ENCODE peak calls at places on chromosome 15, in five cellular contexts. One of them, this sample, is unnamed.

GRCh38 chr15:68028808-68029207 is 25.3 kb upstream of the PIAS1 start:
- DNase-seq in B cell: no peak
- DNase-seq in HFFc6: no peak
- DNase-seq in heart left ventricle: no peak
- DNase-seq in mesothelial cell of epicardium: no peak
- DNase-seq in this sample: no peak

GRCh38 chr15:51327081-51327480 is 11.3 kb downstream of the CYP19A1 start:
- DNase-seq in B cell: no peak
- DNase-seq in HFFc6: no peak
- DNase-seq in heart left ventricle: no peak
- DNase-seq in mesothelial cell of epicardium: no peak
- DNase-seq in this sample: no peak

GRCh38 chr15:100036030-100036429 is 302.8 kb upstream of the LYSMD4 start:
- DNase-seq in B cell: no peak
- DNase-seq in HFFc6: no peak
- DNase-seq in heart left ventricle: no peak
- DNase-seq in mesothelial cell of epicardium: no peak
- DNase-seq in this sample: no peak

GRCh38 chr15:75362642-75363249 is 5.7 kb downstream of the MAN2C1 start:
- DNase-seq in B cell: no peak
- DNase-seq in HFFc6: no peak
- DNase-seq in heart left ventricle: no peak
- DNase-seq in mesothelial cell of epicardium: no peak
- DNase-seq in this sample: no peak

GRCh38 chr15:50884583-50884982 is 23.9 kb upstream of the AP4E1 start:
- DNase-seq in B cell: no peak
- DNase-seq in HFFc6: peak
- DNase-seq in heart left ventricle: no peak
- DNase-seq in mesothelial cell of epicardium: no peak
- DNase-seq in this sample: no peak

GRCh38 chr15:89399390-89400120 is 64.9 kb upstream of the POLG start:
- DNase-seq in B cell: peak
- DNase-seq in HFFc6: no peak
- DNase-seq in heart left ventricle: no peak
- DNase-seq in mesothelial cell of epicardium: no peak
- DNase-seq in this sample: peak

GRCh38 chr15:35038655-35039534 is 46.2 kb downstream of the NANOGP8 start:
- DNase-seq in B cell: no peak
- DNase-seq in HFFc6: peak
- DNase-seq in heart left ventricle: no peak
- DNase-seq in mesothelial cell of epicardium: no peak
- DNase-seq in this sample: no peak

GRCh38 chr15:66452421-66452820 is 45.1 kb downstream of the SNAPC5 start:
- DNase-seq in B cell: no peak
- DNase-seq in HFFc6: no peak
- DNase-seq in heart left ventricle: no peak
- DNase-seq in mesothelial cell of epicardium: no peak
- DNase-seq in this sample: no peak

GRCh38 chr15:90765966-90766365 is 48.8 kb downstream of the BLM start:
- DNase-seq in B cell: no peak
- DNase-seq in HFFc6: no peak
- DNase-seq in heart left ventricle: no peak
- DNase-seq in mesothelial cell of epicardium: no peak
- DNase-seq in this sample: no peak

GRCh38 chr15:64000183-64000710 is 46.0 kb downstream of the DAPK2 start:
- DNase-seq in B cell: no peak
- DNase-seq in HFFc6: no peak
- DNase-seq in heart left ventricle: no peak
- DNase-seq in mesothelial cell of epicardium: no peak
- DNase-seq in this sample: no peak

GRCh38 chr15:57301307-57301706 is 75.0 kb upstream of the CGNL1 start:
- DNase-seq in B cell: no peak
- DNase-seq in HFFc6: no peak
- DNase-seq in heart left ventricle: no peak
- DNase-seq in mesothelial cell of epicardium: no peak
- DNase-seq in this sample: no peak

GRCh38 chr15:29034151-29034550 is 148.4 kb downstream of the APBA2 start:
- DNase-seq in B cell: no peak
- DNase-seq in HFFc6: no peak
- DNase-seq in heart left ventricle: no peak
- DNase-seq in mesothelial cell of epicardium: no peak
- DNase-seq in this sample: no peak

GRCh38 chr15:59150185-59150584 is 45.2 kb downstream of the CCNB2 start:
- DNase-seq in B cell: no peak
- DNase-seq in HFFc6: no peak
- DNase-seq in heart left ventricle: no peak
- DNase-seq in mesothelial cell of epicardium: no peak
- DNase-seq in this sample: no peak

GRCh38 chr15:71302861-71303410 is 187.7 kb downstream of the THSD4 start:
- DNase-seq in B cell: no peak
- DNase-seq in HFFc6: no peak
- DNase-seq in heart left ventricle: no peak
- DNase-seq in mesothelial cell of epicardium: no peak
- DNase-seq in this sample: no peak

GRCh38 chr15:84982301-84982920 is 755 bp downstream of the PDE8A start:
- DNase-seq in B cell: peak
- DNase-seq in HFFc6: no peak
- DNase-seq in heart left ventricle: peak
- DNase-seq in mesothelial cell of epicardium: no peak
- DNase-seq in this sample: peak

GRCh38 chr15:69847625-69848024 is 250.1 kb downstream of the TLE3 start:
- DNase-seq in B cell: no peak
- DNase-seq in HFFc6: no peak
- DNase-seq in heart left ventricle: no peak
- DNase-seq in mesothelial cell of epicardium: no peak
- DNase-seq in this sample: no peak

GRCh38 chr15:90988249-90988648 is 6.1 kb downstream of the PRC1 start:
- DNase-seq in B cell: no peak
- DNase-seq in HFFc6: no peak
- DNase-seq in heart left ventricle: no peak
- DNase-seq in mesothelial cell of epicardium: no peak
- DNase-seq in this sample: no peak

GRCh38 chr15:97037080-97037479 is 706.6 kb downstream of the NR2F2 start:
- DNase-seq in B cell: no peak
- DNase-seq in HFFc6: no peak
- DNase-seq in heart left ventricle: no peak
- DNase-seq in mesothelial cell of epicardium: no peak
- DNase-seq in this sample: no peak

GRCh38 chr15:100011235-100011634 is 278.0 kb upstream of the LYSMD4 start:
- DNase-seq in B cell: no peak
- DNase-seq in HFFc6: no peak
- DNase-seq in heart left ventricle: no peak
- DNase-seq in mesothelial cell of epicardium: no peak
- DNase-seq in this sample: no peak

GRCh38 chr15:51044037-51044712 is 50.5 kb downstream of the TNFAIP8L3 start:
- DNase-seq in B cell: no peak
- DNase-seq in HFFc6: no peak
- DNase-seq in heart left ventricle: no peak
- DNase-seq in mesothelial cell of epicardium: no peak
- DNase-seq in this sample: no peak

GRCh38 chr15:75455982-75456531 is 4.6 kb upstream of the SIN3A start:
- DNase-seq in B cell: peak
- DNase-seq in HFFc6: peak
- DNase-seq in heart left ventricle: no peak
- DNase-seq in mesothelial cell of epicardium: no peak
- DNase-seq in this sample: peak

GRCh38 chr15:37480482-37480881 is 380.1 kb upstream of the MEIS2 start:
- DNase-seq in B cell: no peak
- DNase-seq in HFFc6: no peak
- DNase-seq in heart left ventricle: no peak
- DNase-seq in mesothelial cell of epicardium: no peak
- DNase-seq in this sample: no peak

GRCh38 chr15:59885832-59886231 is 118.3 kb upstream of the FOXB1 start:
- DNase-seq in B cell: no peak
- DNase-seq in HFFc6: no peak
- DNase-seq in heart left ventricle: no peak
- DNase-seq in mesothelial cell of epicardium: no peak
- DNase-seq in this sample: no peak

GRCh38 chr15:74543043-74543422 is 2.0 kb downstream of the ARID3B start:
- DNase-seq in B cell: no peak
- DNase-seq in HFFc6: no peak
- DNase-seq in heart left ventricle: no peak
- DNase-seq in mesothelial cell of epicardium: no peak
- DNase-seq in this sample: no peak

GRCh38 chr15:60937278-60937677 is 291.8 kb downstream of the RORA start:
- DNase-seq in B cell: no peak
- DNase-seq in HFFc6: no peak
- DNase-seq in heart left ventricle: no peak
- DNase-seq in mesothelial cell of epicardium: no peak
- DNase-seq in this sample: no peak

GRCh38 chr15:71296032-71296686 is 180.9 kb downstream of the THSD4 start:
- DNase-seq in B cell: no peak
- DNase-seq in HFFc6: peak
- DNase-seq in heart left ventricle: no peak
- DNase-seq in mesothelial cell of epicardium: no peak
- DNase-seq in this sample: no peak

GRCh38 chr15:80618666-80619481 is 76.2 kb upstream of the ABHD17C start:
- DNase-seq in B cell: no peak
- DNase-seq in HFFc6: no peak
- DNase-seq in heart left ventricle: no peak
- DNase-seq in mesothelial cell of epicardium: no peak
- DNase-seq in this sample: no peak

GRCh38 chr15:92984161-92984560 is 84.0 kb downstream of the CHD2 start:
- DNase-seq in B cell: no peak
- DNase-seq in HFFc6: no peak
- DNase-seq in heart left ventricle: no peak
- DNase-seq in mesothelial cell of epicardium: no peak
- DNase-seq in this sample: no peak

GRCh38 chr15:51619331-51620033 is 3.1 kb downstream of the DMXL2 start:
- DNase-seq in B cell: no peak
- DNase-seq in HFFc6: no peak
- DNase-seq in heart left ventricle: no peak
- DNase-seq in mesothelial cell of epicardium: no peak
- DNase-seq in this sample: no peak

GRCh38 chr15:38482572-38482971 is 28.6 kb downstream of the FAM98B start:
- DNase-seq in B cell: no peak
- DNase-seq in HFFc6: no peak
- DNase-seq in heart left ventricle: no peak
- DNase-seq in mesothelial cell of epicardium: no peak
- DNase-seq in this sample: no peak

GRCh38 chr15:69034352-69034751 is 19.9 kb downstream of the NOX5 start:
- DNase-seq in B cell: no peak
- DNase-seq in HFFc6: peak
- DNase-seq in heart left ventricle: no peak
- DNase-seq in mesothelial cell of epicardium: no peak
- DNase-seq in this sample: no peak

GRCh38 chr15:64807051-64807749 is 18.2 kb downstream of the PIF1 start:
- DNase-seq in B cell: no peak
- DNase-seq in HFFc6: no peak
- DNase-seq in heart left ventricle: no peak
- DNase-seq in mesothelial cell of epicardium: no peak
- DNase-seq in this sample: no peak

GRCh38 chr15:34271493-34271892 is 46.7 kb downstream of the EMC4 start:
- DNase-seq in B cell: no peak
- DNase-seq in HFFc6: peak
- DNase-seq in heart left ventricle: no peak
- DNase-seq in mesothelial cell of epicardium: no peak
- DNase-seq in this sample: no peak

GRCh38 chr15:57330619-57331018 is 45.7 kb upstream of the CGNL1 start:
- DNase-seq in B cell: no peak
- DNase-seq in HFFc6: no peak
- DNase-seq in heart left ventricle: no peak
- DNase-seq in mesothelial cell of epicardium: no peak
- DNase-seq in this sample: no peak

GRCh38 chr15:63490345-63491034 is 13.9 kb upstream of the USP3 start:
- DNase-seq in B cell: no peak
- DNase-seq in HFFc6: no peak
- DNase-seq in heart left ventricle: no peak
- DNase-seq in mesothelial cell of epicardium: no peak
- DNase-seq in this sample: no peak

DNA sequence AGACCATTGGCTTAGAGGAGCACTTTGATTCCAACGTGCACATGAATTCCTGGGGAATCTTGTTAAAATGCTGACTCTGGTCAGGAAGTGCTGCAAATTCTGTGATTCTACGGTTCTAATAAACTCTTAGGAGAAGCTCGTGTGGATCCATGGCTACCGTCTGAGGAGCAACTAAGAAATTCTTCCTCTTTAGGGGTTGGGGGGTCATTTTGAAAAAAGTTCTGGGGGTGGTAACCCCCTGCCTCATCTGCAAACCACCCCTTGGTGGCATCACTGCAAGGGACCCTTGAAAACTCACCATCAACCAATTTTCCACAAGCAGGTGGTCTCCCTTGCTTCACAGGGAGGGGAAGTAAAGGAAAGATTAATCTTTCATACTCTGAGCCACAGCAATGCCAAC is 52.2 kb upstream of the IGF1R start:
- DNase-seq in B cell: no peak
- DNase-seq in HFFc6: no peak
- DNase-seq in heart left ventricle: no peak
- DNase-seq in mesothelial cell of epicardium: no peak
- DNase-seq in this sample: no peak
- TF ChIP-seq CTCF in B cell: no peak
- TF ChIP-seq CTCF in HFFc6: no peak
- TF ChIP-seq CTCF in heart left ventricle: no peak
- TF ChIP-seq CTCF in mesothelial cell of epicardium: no peak
- TF ChIP-seq CTCF in this sample: no peak

DNA sequence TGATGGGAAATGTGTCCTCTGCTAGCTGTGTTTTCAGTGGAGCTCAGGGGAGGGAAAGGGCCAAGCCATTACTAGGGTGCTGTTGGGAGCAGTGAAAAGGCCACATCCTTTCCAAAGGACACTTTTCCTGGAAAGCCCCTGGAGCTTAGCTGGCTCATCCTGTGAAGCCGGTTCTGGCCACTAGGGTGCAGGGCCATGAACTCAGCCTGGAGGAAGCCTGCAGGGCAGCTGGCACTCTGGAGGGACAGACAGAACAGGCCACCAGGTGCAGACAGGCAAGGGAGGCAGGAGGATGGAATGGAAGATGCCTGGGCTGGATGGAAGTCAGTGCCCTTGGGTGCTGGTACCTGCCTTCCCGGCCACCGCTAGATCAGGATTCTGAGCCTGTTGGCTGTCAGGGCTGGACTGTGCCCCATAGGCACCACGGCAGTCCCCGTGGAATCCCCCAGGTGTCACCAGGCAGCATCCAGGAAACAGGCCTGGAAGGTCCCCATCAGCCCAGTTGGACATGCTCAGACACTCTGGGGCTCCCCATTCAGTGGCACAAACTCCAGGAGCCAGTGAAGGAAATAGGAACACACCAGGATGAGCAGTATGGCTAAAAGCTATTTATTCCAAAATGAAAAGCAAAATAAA is 76.2 kb upstream of the C2CD4B start:
- DNase-seq in B cell: no peak
- DNase-seq in HFFc6: no peak
- DNase-seq in heart left ventricle: no peak
- DNase-seq in mesothelial cell of epicardium: no peak
- DNase-seq in this sample: no peak
- TF ChIP-seq CTCF in B cell: no peak
- TF ChIP-seq CTCF in HFFc6: peak
- TF ChIP-seq CTCF in heart left ventricle: peak
- TF ChIP-seq CTCF in mesothelial cell of epicardium: no peak
- TF ChIP-seq CTCF in this sample: no peak

GRCh38 chr15:86661580-86661979 is 581.9 kb downstream of the AGBL1 start:
- DNase-seq in B cell: no peak
- DNase-seq in HFFc6: no peak
- DNase-seq in heart left ventricle: no peak
- DNase-seq in mesothelial cell of epicardium: no peak
- DNase-seq in this sample: no peak
- TF ChIP-seq CTCF in B cell: no peak
- TF ChIP-seq CTCF in HFFc6: no peak
- TF ChIP-seq CTCF in heart left ventricle: no peak
- TF ChIP-seq CTCF in mesothelial cell of epicardium: no peak
- TF ChIP-seq CTCF in this sample: no peak

GRCh38 chr15:78044407-78045155 is 32.9 kb downstream of the TBC1D2B start:
- DNase-seq in B cell: no peak
- DNase-seq in HFFc6: peak
- DNase-seq in heart left ventricle: no peak
- DNase-seq in mesothelial cell of epicardium: no peak
- DNase-seq in this sample: no peak
- TF ChIP-seq CTCF in B cell: no peak
- TF ChIP-seq CTCF in HFFc6: no peak
- TF ChIP-seq CTCF in heart left ventricle: no peak
- TF ChIP-seq CTCF in mesothelial cell of epicardium: no peak
- TF ChIP-seq CTCF in this sample: no peak

This sample was measured in GM20000.